ENCODE peak calls at places on chromosome 20, in eight cellular contexts. P is PC-3; D is small intestine; Q is upper lobe of right lung; J is CD8-positive, alpha-beta T cell; A is transverse colon; I is GM23248; E is brain microvascular endothelial cell. Z is an unnamed sample.

GRCh38 chr20:58721951-58722371 is 29.4 kb downstream of the NPEPL1 start:
- DNase-seq in E (no peak), I (no peak), A (peak; percentile 24), J (no peak), Q (peak; percentile 54), P (no peak), D (no peak), Z (no peak)

GRCh38 chr20:59933296-59933848 is at the start of gene SYCP2:
- DNase-seq in Q (peak; percentile 78), P (no peak), I (peak; percentile 61), E (peak; percentile 13), J (peak; percentile 64), A (peak; percentile 28), D (peak; percentile 32), Z (peak; percentile 62)

GRCh38 chr20:12570371-12570770 is 438.4 kb upstream of the SPTLC3 start:
- DNase-seq in E (peak; percentile 10), D (peak; percentile 3), J (no peak), I (no peak), Q (no peak), P (peak; percentile 67), A (no peak), Z (peak; percentile 22)

GRCh38 chr20:3811421-3812258 is 8.7 kb upstream of the AP5S1 start:
- DNase-seq in Q (peak; percentile 99), P (peak; percentile 99), I (peak; percentile 98), E (peak; percentile 95), A (peak; percentile 98), D (peak; percentile 99), J (peak; percentile 94), Z (peak; percentile 97)

GRCh38 chr20:6768228-6769185 is 1.0 kb downstream of the BMP2 start:
- DNase-seq in A (peak; percentile 27), E (peak; percentile 16), D (peak; percentile 40), I (peak; percentile 62), J (no peak), Q (peak; percentile 72), P (no peak), Z (peak; percentile 28)

GRCh38 chr20:14093652-14094051 is 98.3 kb downstream of the MACROD2 start:
- DNase-seq in E (no peak), D (peak; percentile 20), J (no peak), P (peak; percentile 35), I (no peak), A (no peak), Q (no peak), Z (no peak)

GRCh38 chr20:50605136-50605535 is 86.2 kb downstream of the RIPOR3 start:
- DNase-seq in P (no peak), D (no peak), E (no peak), I (no peak), J (no peak), A (no peak), Q (no peak), Z (no peak)

GRCh38 chr20:57390604-57391438 is at the start of gene RBM38:
- DNase-seq in J (peak; percentile 76), I (peak; percentile 87), D (peak; percentile 70), E (no peak), A (peak; percentile 79), Q (peak; percentile 83), P (peak; percentile 90), Z (peak; percentile 72)

GRCh38 chr20:53743607-53744260 is 150.1 kb upstream of the ZNF217 start:
- DNase-seq in I (no peak), Q (no peak), P (no peak), J (no peak), A (no peak), D (no peak), E (no peak), Z (no peak)

GRCh38 chr20:36158160-36158741 is 3.7 kb downstream of the EPB41L1 start:
- DNase-seq in A (no peak), D (no peak), J (no peak), P (no peak), Q (no peak), E (no peak), I (no peak), Z (no peak)

GRCh38 chr20:53926428-53927028 is 143.9 kb downstream of the BCAS1 start:
- DNase-seq in P (peak; percentile 100), E (peak; percentile 91), A (peak; percentile 52), Q (no peak), D (peak; percentile 79), I (peak; percentile 99), J (no peak), Z (peak; percentile 82)

GRCh38 chr20:1979116-1979778 is 14.6 kb downstream of the PDYN start:
- DNase-seq in E (no peak), P (no peak), D (no peak), J (no peak), I (peak; percentile 22), Q (no peak), A (no peak), Z (no peak)

GRCh38 chr20:44811150-44811685 is 872 bp upstream of the RIMS4 start:
- DNase-seq in A (no peak), J (no peak), E (no peak), I (no peak), P (no peak), D (no peak), Q (no peak), Z (no peak)

GRCh38 chr20:53364617-53365016 is 229.0 kb downstream of the ZNF217 start:
- DNase-seq in P (no peak), E (no peak), D (no peak), Q (no peak), J (no peak), A (no peak), I (no peak), Z (peak; percentile 64)

GRCh38 chr20:51368461-51369211 is 173.9 kb downstream of the NFATC2 start:
- DNase-seq in I (peak; percentile 47), J (no peak), P (peak; percentile 39), Q (peak; percentile 52), A (no peak), D (no peak), E (no peak), Z (no peak)

GRCh38 chr20:2204021-2204420 is 91.8 kb upstream of the TGM3 start:
- DNase-seq in Q (no peak), A (no peak), E (no peak), I (no peak), D (no peak), J (no peak), P (no peak), Z (no peak)

DNA sequence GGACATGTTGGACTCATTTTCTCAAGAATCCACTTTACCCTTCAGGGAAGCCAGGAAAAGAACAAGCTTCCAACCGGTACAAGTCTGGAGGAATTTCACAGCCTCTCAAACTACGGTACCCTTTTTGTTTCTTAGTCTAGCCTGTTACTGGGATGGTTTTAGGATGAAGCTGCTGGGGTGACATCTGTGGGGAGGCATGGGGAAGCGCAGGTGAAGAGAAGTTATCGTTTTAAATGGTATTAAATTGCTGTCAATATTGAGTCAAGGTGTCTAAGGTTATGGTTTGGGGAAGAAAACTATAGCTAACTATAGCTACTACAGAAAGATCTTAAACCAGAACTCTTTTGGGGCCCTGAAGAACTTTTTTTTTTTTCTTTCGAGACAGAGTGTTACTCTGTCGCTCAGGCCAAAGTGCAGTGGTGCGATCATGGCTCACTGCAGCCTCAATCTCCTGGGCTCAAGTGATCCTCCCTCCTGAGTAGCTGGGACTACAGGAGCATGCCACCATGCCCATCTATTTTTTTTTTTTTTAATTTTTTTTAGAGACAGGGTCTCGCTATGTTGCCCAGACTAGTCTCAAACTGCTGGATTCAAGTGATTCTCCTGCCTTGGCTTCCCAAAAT is 128.7 kb downstream of the RIN2 start:
- DNase-seq in Q (no peak), E (no peak), D (peak; percentile 76), A (peak; percentile 50), I (no peak), J (no peak), P (peak; percentile 26), Z (no peak)
- H3K4me3 ChIP-seq in Q (peak overlapping the region; percentile 43), E (no peak overlapping the region), D (peak overlapping the region; percentile 35), A (peak overlapping the region; percentile 19), I (peak overlapping the region; percentile 45), J (no peak overlapping the region), P (peak overlapping the region; percentile 60), Z (no peak overlapping the region)

DNA sequence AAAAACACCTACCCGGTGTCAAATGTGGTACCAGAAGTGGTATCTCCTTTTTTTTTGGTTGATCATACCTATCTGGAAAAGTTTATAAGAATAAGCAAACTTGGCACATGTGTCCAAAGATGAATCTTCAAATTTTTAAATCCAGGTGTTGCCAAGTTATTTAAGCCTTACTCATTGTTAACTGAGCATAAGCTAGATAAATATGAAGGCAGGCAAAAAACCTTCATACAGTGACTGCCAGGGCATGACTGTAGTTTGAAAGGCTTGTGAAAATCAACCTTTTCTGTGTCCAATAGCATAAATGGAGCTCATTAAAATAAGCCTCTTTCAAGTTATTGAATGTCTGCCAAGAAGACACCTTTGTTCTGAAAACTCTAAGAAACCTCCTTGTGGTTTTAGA is 699.2 kb downstream of the DOK5 start:
- DNase-seq in Q (no peak), E (no peak), P (no peak), J (no peak), D (no peak), I (no peak), A (no peak), Z (no peak)
- H3K36me3 ChIP-seq in Q (no peaks in the 10 kb centered on the region), E (no peaks in the 10 kb centered on the region), P (no peaks in the 10 kb centered on the region), J (no peaks in the 10 kb centered on the region), D (no peaks in the 10 kb centered on the region), I (no peaks in the 10 kb centered on the region), A (no peaks in the 10 kb centered on the region), Z (no peaks in the 10 kb centered on the region)

DNA sequence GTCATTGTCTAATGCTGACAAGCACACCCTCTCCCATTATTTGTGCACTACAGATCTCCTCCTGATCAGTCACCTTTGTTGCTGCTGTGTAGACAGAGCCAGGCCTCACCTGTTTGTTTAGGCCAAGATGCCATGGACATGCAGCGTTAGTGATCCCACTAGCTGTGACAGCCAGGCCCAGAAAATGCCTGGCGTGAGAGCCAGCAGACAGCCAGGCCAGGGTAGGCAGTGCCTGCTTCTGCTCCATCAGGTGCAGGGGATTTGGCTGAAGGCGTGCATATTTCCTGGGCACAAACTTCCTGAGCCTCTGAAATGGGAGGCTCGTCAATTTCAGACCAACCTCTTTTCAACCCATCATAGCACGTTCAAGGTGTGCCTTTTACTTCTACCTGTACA is 27.3 kb downstream of the MANBAL start:
- DNase-seq in A (no peak), I (no peak), J (no peak), E (no peak), D (no peak), P (no peak), Q (no peak), Z (no peak)
- H3K4me3 ChIP-seq in A (no peak overlapping the region), I (no peak overlapping the region), J (no peak overlapping the region), E (no peak overlapping the region), D (no peak overlapping the region), P (no peak overlapping the region), Q (no peak overlapping the region), Z (no peak overlapping the region)

GRCh38 chr20:63890616-63891015 is 4.3 kb upstream of the DNAJC5 start:
- DNase-seq in Q (no peak), I (no peak), A (no peak), D (peak; percentile 66), J (no peak), E (no peak), P (no peak), Z (no peak)
- H3K36me3 ChIP-seq in Q (peaks cover 55% of the 10 kb centered on the region), I (peaks cover 24% of the 10 kb centered on the region), A (no peaks in the 10 kb centered on the region), D (peaks cover 4% of the 10 kb centered on the region), J (peaks cover 27% of the 10 kb centered on the region), E (peaks cover 51% of the 10 kb centered on the region), P (peaks cover 56% of the 10 kb centered on the region), Z (peaks cover 47% of the 10 kb centered on the region)

Z was measured in MG63.